ENCODE peak calls at places on chromosomes 7 and 10, in five cellular contexts. P is K562, N is A549, U is H1, S is HepG2. W is an unnamed sample.
A peak's percentile ranks its signal among the peaks of the same experiment; 100 is the strongest.

GRCh38 chr10:65891073-65891981 is 1034.5 kb upstream of the LRRTM3 start:
- DNase-seq in P (no peak), U (no peak), S (no peak), N (peak; percentile 74), W (peak; percentile 50)

GRCh38 chr10:22816298-22816653 is 101.9 kb upstream of the PIP4K2A start:
- DNase-seq in U (no peak), P (peak; percentile 31), S (no peak), N (peak; percentile 70), W (no peak)

GRCh38 chr10:52895066-52895465 is 122.5 kb upstream of the MBL2 start:
- DNase-seq in U (no peak), P (no peak), N (no peak), S (no peak), W (no peak)

GRCh38 chr10:15744217-15744865 is 24.6 kb upstream of the ITGA8 start:
- DNase-seq in S (peak; percentile 64), P (peak; percentile 63), U (no peak), N (peak; percentile 71), W (no peak)

GRCh38 chr7:115662120-115662519 is 368.4 kb downstream of the TFEC start:
- DNase-seq in S (no peak), P (no peak), N (no peak), U (no peak), W (no peak)

GRCh38 chr7:33053716-33054115 is 8.9 kb downstream of the NT5C3A start:
- DNase-seq in P (no peak), S (no peak), N (no peak), U (no peak), W (no peak)

GRCh38 chr10:101244321-101245050 is 15.2 kb upstream of the LBX1 start:
- DNase-seq in P (no peak), U (no peak), S (no peak), N (peak; percentile 72), W (no peak)

GRCh38 chr7:140670343-140670935 is 2.3 kb upstream of the ADCK2 start:
- DNase-seq in P (peak; percentile 44), U (no peak), N (no peak), S (no peak), W (no peak)

GRCh38 chr7:1961776-1962276 is 270.9 kb downstream of the MAD1L1 start:
- DNase-seq in P (no peak), U (no peak), S (no peak), N (no peak), W (peak; percentile 64)

GRCh38 chr7:191105-192034 is 1.0 kb upstream of the FAM20C start:
- DNase-seq in N (peak; percentile 52), P (no peak), S (no peak), U (no peak), W (no peak)

GRCh38 chr7:3995187-3995586 is 686.9 kb upstream of the FOXK1 start:
- DNase-seq in P (peak; percentile 58), S (peak; percentile 19), N (peak; percentile 15), U (peak; percentile 78), W (no peak)

GRCh38 chr7:34342403-34342802 is 315.6 kb upstream of the NPSR1 start:
- DNase-seq in N (no peak), P (no peak), U (no peak), S (peak; percentile 30), W (no peak)

GRCh38 chr10:78371118-78371517 is 337.5 kb downstream of the RPS24 start:
- DNase-seq in U (no peak), S (no peak), P (no peak), N (no peak), W (no peak)
- TF ChIP-seq HDAC2 in U (no peak), S (no peak), P (no peak), N (no peak), W (no peak)

GRCh38 chr10:110016037-110016436 is 8.3 kb downstream of the ADD3 start:
- DNase-seq in U (no peak), P (no peak), N (peak; percentile 52), S (peak; percentile 44), W (no peak)
- TF ChIP-seq HDAC2 in U (no peak), P (no peak), N (no peak), S (no peak), W (no peak)

GRCh38 chr7:83681200-83681599 is 32.3 kb upstream of the SEMA3E start:
- DNase-seq in S (no peak), P (no peak), N (no peak), U (no peak), W (no peak)

GRCh38 chr7:83672157-83672556 is 23.2 kb upstream of the SEMA3E start:
- DNase-seq in N (no peak), P (no peak), S (no peak), U (no peak), W (no peak)

DNA sequence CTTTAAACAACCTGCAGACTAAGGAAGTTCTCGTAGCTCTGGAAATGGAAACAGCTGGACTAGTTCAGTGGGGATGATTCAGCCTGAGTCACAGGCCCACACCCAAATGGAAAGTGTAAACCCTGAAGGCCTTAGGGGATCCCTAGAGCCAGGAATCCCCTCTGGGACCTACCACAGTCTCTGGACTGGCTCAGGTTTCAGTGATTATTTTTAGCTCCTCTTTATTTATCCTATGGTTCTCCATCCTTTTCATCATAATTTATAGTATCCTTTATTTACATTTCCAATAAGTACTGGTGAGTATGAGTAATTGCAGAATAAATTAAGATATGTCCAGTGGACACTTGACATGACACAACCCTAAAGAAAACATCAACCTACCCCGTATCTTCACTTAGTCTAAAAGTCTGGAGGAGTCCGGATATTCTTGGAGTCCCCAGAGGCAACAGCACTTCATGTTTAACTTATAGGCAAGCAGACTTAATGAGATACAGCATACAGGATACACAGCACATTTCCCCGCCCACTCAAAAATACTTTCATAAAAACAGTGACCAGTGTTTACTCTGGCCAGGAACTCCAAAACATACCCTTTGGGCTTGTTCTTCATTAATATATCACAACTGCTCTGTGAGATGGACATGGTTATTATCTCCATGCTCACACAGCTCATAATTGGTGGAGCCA is 28.4 kb upstream of the SEMA3E start:
- DNase-seq in S (no peak), P (no peak), N (peak; percentile 70), U (no peak), W (no peak)
- TF ChIP-seq HDAC2 in S (no peak), P (no peak), N (no peak), U (no peak), W (no peak)

DNA sequence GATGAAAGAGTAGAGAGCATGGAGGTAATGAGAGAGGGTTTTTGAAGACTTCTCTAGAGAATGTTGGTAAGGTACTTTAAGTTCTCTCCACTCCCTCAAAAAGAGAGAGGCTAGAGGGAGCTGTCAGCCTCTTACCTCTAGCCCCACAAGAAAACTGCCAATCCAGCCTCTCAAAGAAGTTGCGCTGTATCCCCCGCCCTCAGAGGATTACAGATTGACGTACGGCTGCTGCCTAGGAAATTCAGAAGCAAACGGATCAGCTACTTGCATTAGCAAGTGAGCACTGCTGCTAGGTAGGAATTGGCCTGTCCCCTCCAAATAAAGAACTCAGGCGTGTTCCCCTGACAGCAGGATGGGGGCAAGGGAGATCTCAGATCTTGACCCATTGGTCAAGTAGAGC is 34.2 kb downstream of the TYW1B start:
- DNase-seq in P (no peak), N (no peak), U (no peak), S (no peak), W (no peak)
- TF ChIP-seq HDAC2 in P (no peak), N (no peak), U (no peak), S (no peak), W (no peak)

GRCh38 chr10:132938472-132939329 is 3.7 kb downstream of the CFAP46 start:
- DNase-seq in P (peak; percentile 40), U (no peak), N (peak; percentile 40), S (peak; percentile 29), W (no peak)
- TF ChIP-seq HDAC2 in P (no peak), U (no peak), N (no peak), S (no peak), W (no peak)

DNA sequence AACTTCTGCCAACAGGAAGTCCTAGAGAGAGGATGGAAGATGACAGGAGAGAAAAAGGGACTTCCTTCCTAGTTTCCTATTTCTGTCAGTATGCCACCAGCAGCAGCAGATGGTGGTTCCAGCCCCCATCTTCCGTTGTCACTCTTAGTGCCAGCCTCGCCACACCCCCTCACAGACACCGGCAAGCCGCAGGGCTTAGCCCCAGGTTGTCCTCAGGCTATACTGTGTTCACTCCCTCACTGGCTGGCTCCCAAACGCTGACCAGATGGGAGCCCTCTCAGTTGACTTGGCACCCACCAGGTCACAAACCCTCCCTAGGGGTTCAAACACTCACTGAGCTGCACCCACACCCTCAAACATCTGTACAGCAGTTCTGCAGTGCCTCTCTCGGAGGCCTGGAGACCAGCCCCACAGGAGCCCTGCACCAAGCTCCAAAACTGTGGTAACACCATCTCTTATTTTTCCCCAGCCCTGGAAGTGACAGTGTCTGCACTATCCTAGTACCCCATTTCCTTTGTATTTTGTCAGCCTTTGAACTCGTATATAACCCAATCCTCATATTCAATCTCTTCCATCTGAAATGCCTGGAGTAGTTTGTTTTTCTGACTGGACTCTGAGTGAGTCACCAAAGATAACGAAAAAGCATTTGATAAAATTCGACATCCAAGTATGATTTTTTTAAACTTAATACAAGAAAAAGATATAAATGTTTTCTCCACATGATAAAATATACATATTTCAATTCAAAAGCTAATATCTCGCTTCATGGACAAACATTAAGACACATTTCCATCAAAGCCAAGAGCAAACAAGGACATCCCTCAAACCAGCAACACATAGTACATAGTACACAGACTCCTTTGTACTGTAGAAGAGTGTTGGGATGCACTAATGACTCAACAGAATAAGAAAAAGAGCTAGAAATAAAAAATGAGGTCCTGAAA is 34.5 kb downstream of the SMURF1 start:
- DNase-seq in U (no peak), N (no peak), P (no peak), S (peak; percentile 87), W (no peak)
- TF ChIP-seq HDAC2 in U (no peak), N (no peak), P (no peak), S (peak; percentile 18), W (no peak)

GRCh38 chr10:43409385-43410109 is 561 bp upstream of the HNRNPF start:
- DNase-seq in S (no peak), U (no peak), N (peak; percentile 59), P (no peak), W (no peak)

GRCh38 chr10:43408710-43409384 is at the start of gene HNRNPF:
- DNase-seq in U (peak; percentile 86), N (peak; percentile 97), S (peak; percentile 87), P (peak; percentile 95), W (peak; percentile 77)

GRCh38 chr10:43408331-43408709 is 666 bp downstream of the HNRNPF start:
- DNase-seq in N (no peak), P (no peak), U (no peak), S (no peak), W (no peak)

GRCh38 chr10:43407576-43408330 is 1.2 kb downstream of the HNRNPF start:
- DNase-seq in U (no peak), S (peak; percentile 89), P (peak; percentile 92), N (peak; percentile 94), W (no peak)

DNA sequence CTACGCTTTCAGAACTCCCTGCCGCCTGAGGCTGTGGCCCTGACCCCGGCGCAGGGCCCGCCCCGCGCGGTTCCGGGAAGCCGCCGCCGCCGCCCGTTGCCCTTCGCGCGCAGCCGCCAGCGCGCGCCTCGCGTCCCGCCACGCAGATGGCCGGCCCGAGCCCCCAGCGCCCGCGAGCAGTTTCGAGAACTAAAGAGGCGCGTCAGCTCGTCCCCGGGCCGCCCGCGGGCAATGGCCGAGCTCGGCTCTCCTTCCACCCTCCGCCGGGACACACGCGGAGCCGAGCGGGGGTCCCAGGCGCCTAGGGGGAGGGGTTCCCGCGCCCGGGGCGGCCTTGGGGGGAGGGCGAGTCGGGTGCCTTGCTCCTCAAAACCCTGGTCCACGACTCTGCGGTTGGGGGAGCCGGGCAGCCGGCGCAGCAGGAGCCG is 1.8 kb downstream of the HNRNPF start:
- DNase-seq in U (no peak), P (peak; percentile 69), N (peak; percentile 31), S (no peak), W (no peak)
- TF ChIP-seq HDAC2 in U (no peak), P (no peak), N (no peak), S (no peak), W (no peak)

W was measured in GM12878.